ENCODE peak calls at places on chromosomes 7 and 10, in eight cellular contexts. Q is AG09309, U is choroid plexus epithelial cell, Y is fibroblast of lung, K is astrocyte, T is cardiac fibroblast, P is stomach, E is endothelial cell. W is an unnamed sample.

GRCh38 chr7:83289396-83289993 is 126.8 kb upstream of the PCLO start:
- DNase-seq in Y (no peak), U (no peak), P (no peak), K (peak), T (no peak), Q (no peak), E (no peak), W (no peak)

GRCh38 chr7:50812847-50813475 is 30.3 kb upstream of the GRB10 start:
- DNase-seq in T (peak), Y (peak), K (peak), U (peak), P (peak), Q (peak), E (no peak), W (peak)

GRCh38 chr10:5030989-5031388 is 27.3 kb upstream of the AKR1C2 start:
- DNase-seq in Q (no peak), T (no peak), U (no peak), K (no peak), P (no peak), E (no peak), Y (no peak), W (no peak)

GRCh38 chr10:103612462-103613365 is 119.2 kb downstream of the NEURL1 start:
- DNase-seq in P (no peak), K (peak), U (peak), E (no peak), Q (peak), Y (peak), T (peak), W (peak)

GRCh38 chr7:38105874-38106483 is 72.1 kb upstream of the STARD3NL start:
- DNase-seq in Y (peak), U (peak), K (peak), E (no peak), T (peak), P (no peak), Q (no peak), W (no peak)

GRCh38 chr7:22801907-22802306 is 20.7 kb downstream of the TOMM7 start:
- DNase-seq in Y (no peak), E (no peak), P (no peak), T (no peak), Q (no peak), U (no peak), K (no peak), W (no peak)

GRCh38 chr10:60480865-60481563 is 91.3 kb upstream of the ANK3 start:
- DNase-seq in T (peak), Y (peak), K (peak), Q (peak), U (peak), E (no peak), P (peak), W (peak)

GRCh38 chr10:81600185-81600584 is 274.8 kb upstream of the NRG3 start:
- DNase-seq in K (peak), Q (no peak), E (no peak), P (no peak), U (peak), T (peak), Y (peak), W (no peak)

GRCh38 chr10:110708776-110709443 is 64.8 kb downstream of the RBM20 start:
- DNase-seq in K (no peak), T (no peak), E (no peak), U (no peak), P (no peak), Q (no peak), Y (no peak), W (no peak)

GRCh38 chr10:91653214-91653875 is 20.5 kb upstream of the PPP1R3C start:
- DNase-seq in T (peak), U (peak), Q (no peak), Y (peak), K (peak), P (no peak), E (no peak), W (no peak)

GRCh38 chr10:7260412-7260900 is 150.4 kb downstream of the SFMBT2 start:
- DNase-seq in U (peak), E (peak), T (peak), P (no peak), Y (peak), K (peak), Q (peak), W (peak)

GRCh38 chr10:59625842-59626522 is 83.7 kb downstream of the SLC16A9 start:
- DNase-seq in U (peak), Y (peak), P (peak), T (peak), Q (peak), K (peak), E (peak), W (peak)

GRCh38 chr10:56104923-56105322 is 256.1 kb downstream of the ZWINT start:
- DNase-seq in P (no peak), T (no peak), Y (no peak), U (no peak), K (no peak), Q (no peak), E (no peak), W (no peak)

GRCh38 chr7:143487566-143487965 is 9.9 kb downstream of the TAS2R41 start:
- DNase-seq in K (peak), E (no peak), Q (no peak), T (peak), Y (peak), P (no peak), U (peak), W (no peak)

GRCh38 chr7:99312316-99313203 is 13.1 kb upstream of the ARPC1A start:
- DNase-seq in K (peak), T (peak), Q (no peak), E (peak), P (peak), U (peak), Y (peak), W (no peak)

GRCh38 chr7:108376206-108376605 is 80.0 kb downstream of the NRCAM start:
- DNase-seq in Q (no peak), P (no peak), T (no peak), E (no peak), U (no peak), K (no peak), Y (no peak), W (no peak)

GRCh38 chr10:101840102-101840684 is 3.4 kb downstream of the KCNIP2 start:
- DNase-seq in Y (no peak), P (no peak), E (no peak), K (no peak), T (peak), U (no peak), Q (no peak), W (no peak)

GRCh38 chr10:100347568-100348195 is 649 bp downstream of the SCD start:
- DNase-seq in Q (no peak), K (no peak), Y (peak), E (no peak), P (no peak), U (no peak), T (no peak), W (no peak)

GRCh38 chr10:12705943-12706342 is 295.6 kb downstream of the CCDC3 start:
- DNase-seq in Y (peak), P (no peak), U (no peak), T (no peak), Q (no peak), E (no peak), K (no peak), W (no peak)

GRCh38 chr10:70228503-70228902 is 4.7 kb downstream of the PPA1 start:
- DNase-seq in T (no peak), U (no peak), E (no peak), K (no peak), Y (no peak), P (no peak), Q (no peak), W (no peak)

GRCh38 chr7:79452032-79452494 is 1.4 kb downstream of the MAGI2 start:
- DNase-seq in U (peak), Y (peak), P (peak), E (peak), Q (no peak), K (peak), T (peak), W (no peak)

GRCh38 chr7:112963634-112964033 is 123.0 kb downstream of the GPR85 start:
- DNase-seq in P (no peak), U (no peak), E (no peak), T (no peak), K (no peak), Q (no peak), Y (no peak), W (no peak)

GRCh38 chr7:67105382-67105781 is 108.7 kb downstream of the TYW1 start:
- DNase-seq in E (no peak), U (peak), T (peak), P (no peak), Y (peak), K (peak), Q (peak), W (no peak)

GRCh38 chr7:32658034-32658944 is 163.0 kb downstream of the AVL9 start:
- DNase-seq in P (no peak), Y (peak), T (peak), E (no peak), Q (no peak), K (peak), U (peak), W (no peak)

GRCh38 chr7:44307301-44307900 is 18.0 kb downstream of the CAMK2B start:
- DNase-seq in P (peak), Q (no peak), T (peak), Y (peak), K (peak), U (peak), E (no peak), W (no peak)

GRCh38 chr7:128842674-128843641 is 12.8 kb downstream of the FLNC start:
- DNase-seq in Q (no peak), T (no peak), K (no peak), P (no peak), U (no peak), E (no peak), Y (no peak), W (no peak)

GRCh38 chr10:59361659-59362183 is 628 bp downstream of the FAM13C start:
- DNase-seq in U (no peak), Y (peak), Q (no peak), T (no peak), E (no peak), P (no peak), K (peak), W (no peak)

GRCh38 chr10:986137-986825 is 2.0 kb upstream of the GTPBP4 start:
- DNase-seq in T (peak), U (peak), Q (no peak), K (peak), E (no peak), Y (peak), P (peak), W (no peak)

GRCh38 chr10:57692255-57692980 is 575.3 kb downstream of the IPMK start:
- DNase-seq in U (peak), P (no peak), T (peak), Y (peak), Q (peak), E (no peak), K (peak), W (peak)

GRCh38 chr7:28621369-28621807 is 209.1 kb downstream of the CREB5 start:
- DNase-seq in T (no peak), E (no peak), Q (no peak), P (no peak), Y (no peak), K (no peak), U (no peak), W (no peak)

GRCh38 chr7:19117081-19117869 is at the start of gene TWIST1:
- DNase-seq in E (peak), P (no peak), Q (peak), U (peak), T (peak), K (peak), Y (peak), W (peak)

GRCh38 chr7:21450876-21451275 is 23.0 kb downstream of the SP4 start:
- DNase-seq in U (peak), K (no peak), T (no peak), Q (no peak), E (no peak), P (no peak), Y (no peak), W (no peak)

GRCh38 chr10:69262249-69262864 is 15.9 kb upstream of the HK1 start:
- DNase-seq in P (no peak), T (no peak), Q (no peak), U (no peak), E (no peak), Y (no peak), K (no peak), W (no peak)

GRCh38 chr10:59793924-59794323 is 40.7 kb upstream of the MRLN start:
- DNase-seq in E (no peak), P (no peak), T (peak), Y (peak), K (no peak), U (peak), Q (no peak), W (no peak)

GRCh38 chr7:20440472-20441105 is 109.9 kb downstream of the ITGB8 start:
- DNase-seq in Q (no peak), Y (peak), U (peak), T (peak), E (peak), K (no peak), P (peak), W (no peak)

GRCh38 chr7:130366561-130366960 is 13.7 kb upstream of the CPA1 start:
- DNase-seq in E (no peak), Q (no peak), K (no peak), T (no peak), Y (peak), P (no peak), U (no peak), W (no peak)

GRCh38 chr7:35258125-35258890 is 4.4 kb upstream of the TBX20 start:
- DNase-seq in U (no peak), P (no peak), T (peak), Q (no peak), E (no peak), Y (no peak), K (no peak), W (no peak)

GRCh38 chr10:110566472-110567200 is 859 bp upstream of the SMC3 start:
- DNase-seq in T (no peak), U (no peak), K (no peak), E (no peak), P (no peak), Q (no peak), Y (no peak), W (no peak)

GRCh38 chr7:116582164-116582732 is 57.4 kb downstream of the CAV1 start:
- DNase-seq in Q (no peak), P (no peak), U (peak), Y (peak), K (peak), T (peak), E (no peak), W (no peak)

GRCh38 chr10:11472158-11472753 is 139.2 kb downstream of the USP6NL start:
- DNase-seq in K (peak), T (peak), U (peak), E (peak), P (peak), Q (no peak), Y (peak), W (no peak)

DNA sequence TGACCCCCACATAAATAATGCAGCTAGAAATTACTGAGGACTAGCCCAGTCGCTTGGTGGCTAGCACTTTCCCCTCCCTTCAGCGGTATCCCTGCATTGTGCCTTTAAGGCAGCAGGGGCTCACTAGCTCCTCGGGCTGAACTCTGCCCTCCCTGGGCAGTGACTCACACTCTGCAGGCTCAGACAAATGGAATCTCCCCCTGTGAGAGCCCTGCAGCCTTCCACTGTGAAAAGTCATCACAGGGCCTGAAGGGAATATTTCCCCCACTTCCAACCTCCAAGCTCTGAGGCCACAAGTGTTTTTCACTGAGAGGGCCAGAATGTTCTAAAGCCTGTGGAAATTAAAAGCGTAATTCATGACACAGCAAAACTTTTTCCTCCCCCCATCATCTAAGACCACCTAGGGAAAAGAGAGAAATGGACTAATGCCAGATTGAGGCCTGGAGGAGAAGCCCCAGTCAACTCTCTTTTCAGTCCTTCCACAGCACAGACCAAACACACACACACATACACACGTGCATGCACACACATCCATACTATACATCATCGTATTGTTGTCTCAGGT is 93.6 kb upstream of the COL1A2 start:
- DNase-seq in K (peak), E (peak), T (peak), P (peak), Y (peak), U (peak), Q (peak), W (peak)
- TF ChIP-seq CTCF in K (no peak), E (no peak), T (peak), P (no peak), Y (peak), U (peak), Q (no peak), W (peak)

GRCh38 chr10:131862548-131862947 is 38.3 kb upstream of the PPP2R2D start:
- DNase-seq in E (no peak), K (no peak), U (no peak), T (peak), P (no peak), Q (no peak), Y (no peak), W (no peak)

GRCh38 chr10:131858118-131858515 is 42.7 kb upstream of the PPP2R2D start:
- DNase-seq in K (no peak), T (no peak), P (no peak), Y (no peak), U (no peak), Q (no peak), E (no peak), W (no peak)

GRCh38 chr10:131859341-131860020 is 41.3 kb upstream of the PPP2R2D start:
- DNase-seq in Y (no peak), T (no peak), P (no peak), E (no peak), U (no peak), Q (no peak), K (no peak), W (no peak)

GRCh38 chr10:131858583-131859340 is 42.0 kb upstream of the PPP2R2D start:
- DNase-seq in E (no peak), T (no peak), U (no peak), Y (no peak), P (no peak), K (no peak), Q (no peak), W (no peak)

DNA sequence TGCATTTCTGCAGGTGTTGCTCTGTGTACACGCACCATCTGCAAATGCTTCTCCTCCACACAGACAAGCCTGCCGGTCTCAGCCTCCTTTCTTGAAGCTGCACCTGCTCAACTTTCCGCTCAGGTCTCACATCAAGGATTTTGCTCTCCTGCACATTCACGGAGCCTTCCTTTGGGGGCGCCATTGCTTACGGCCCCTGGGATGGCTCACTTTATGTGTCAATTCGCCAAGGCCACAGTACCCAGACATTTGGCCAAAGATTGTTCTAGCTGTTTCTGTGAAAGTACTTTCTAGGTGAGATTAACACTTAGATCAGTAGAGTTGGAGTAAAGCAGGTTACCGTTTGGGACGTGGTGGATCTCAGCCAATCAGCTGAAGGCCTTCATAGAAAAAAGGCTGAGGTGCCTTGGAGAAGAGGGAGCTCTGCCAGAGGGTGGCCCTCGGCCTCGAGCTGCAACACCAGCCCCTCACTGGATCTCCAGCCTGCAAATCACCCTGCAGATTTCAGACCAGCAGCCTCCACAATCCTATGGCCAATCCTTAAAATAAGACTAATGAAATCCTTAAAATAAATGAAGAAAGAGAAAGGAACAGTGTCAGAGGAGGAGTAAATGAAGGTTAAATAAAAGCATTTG is 39.9 kb upstream of the PPP2R2D start:
- DNase-seq in T (no peak), Y (no peak), Q (no peak), P (no peak), K (no peak), E (no peak), U (no peak), W (no peak)
- TF ChIP-seq CTCF in T (no peak), Y (no peak), Q (no peak), P (no peak), K (no peak), E (no peak), U (no peak), W (no peak)

GRCh38 chr10:61682323-61682722 is 19.6 kb downstream of the CABCOCO1 start:
- DNase-seq in E (no peak), Q (no peak), T (no peak), P (no peak), K (no peak), U (peak), Y (no peak), W (no peak)
- TF ChIP-seq CTCF in E (no peak), Q (no peak), T (no peak), P (no peak), K (no peak), U (no peak), Y (no peak), W (no peak)

GRCh38 chr7:48033922-48034321 is 1.4 kb upstream of the C7orf57 start:
- DNase-seq in P (no peak), K (no peak), E (no peak), U (no peak), Y (no peak), Q (no peak), T (no peak), W (no peak)

GRCh38 chr7:48031111-48031510 is 2.2 kb upstream of the SUN3 start:
- DNase-seq in E (no peak), K (no peak), P (no peak), T (no peak), Y (no peak), Q (no peak), U (no peak), W (no peak)

GRCh38 chr7:48038815-48039496 is 3.6 kb downstream of the C7orf57 start:
- DNase-seq in Q (no peak), U (no peak), E (no peak), K (no peak), Y (no peak), T (no peak), P (no peak), W (no peak)

GRCh38 chr7:48035967-48036478 is 680 bp downstream of the C7orf57 start:
- DNase-seq in T (peak), K (peak), U (peak), P (no peak), Y (peak), E (peak), Q (no peak), W (no peak)

GRCh38 chr7:48035301-48035966 is at the start of gene C7orf57:
- DNase-seq in P (peak), E (peak), T (peak), Y (peak), U (peak), Q (no peak), K (peak), W (no peak)
- TF ChIP-seq CTCF in P (no peak), E (no peak), T (no peak), Y (no peak), U (no peak), Q (peak), K (no peak), W (peak)

DNA sequence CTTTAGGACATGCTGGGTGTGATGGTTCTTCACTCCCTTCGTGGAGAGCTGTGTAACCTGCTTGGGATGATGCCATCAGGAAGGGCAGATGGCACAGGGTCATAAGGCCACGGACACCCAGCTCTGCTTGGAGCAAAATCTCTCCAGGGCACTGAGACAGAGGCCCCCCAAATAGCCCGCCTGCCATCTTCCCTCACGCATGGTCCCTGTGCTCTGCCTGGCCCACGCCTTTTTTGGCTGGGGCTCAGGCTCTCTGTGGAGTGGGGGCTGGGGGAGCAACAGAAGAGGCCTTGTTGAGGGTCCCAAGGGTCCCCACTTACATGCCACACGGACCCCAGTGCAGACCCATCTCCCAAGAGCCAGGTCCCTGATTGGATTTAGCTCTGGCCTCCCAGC is 93.3 kb upstream of the RET start:
- DNase-seq in P (peak), U (no peak), K (no peak), T (no peak), E (no peak), Q (no peak), Y (no peak), W (no peak)
- TF ChIP-seq CTCF in P (no peak), U (no peak), K (no peak), T (no peak), E (no peak), Q (no peak), Y (no peak), W (no peak)

GRCh38 chr10:93113042-93113441 is 39.3 kb downstream of the CYP26A1 start:
- DNase-seq in Q (no peak), K (no peak), U (no peak), E (no peak), T (no peak), P (no peak), Y (no peak), W (no peak)

GRCh38 chr10:93110472-93111146 is 36.9 kb downstream of the CYP26A1 start:
- DNase-seq in P (no peak), Q (no peak), K (no peak), Y (no peak), E (no peak), T (no peak), U (no peak), W (no peak)

GRCh38 chr10:93121311-93121710 is 47.6 kb downstream of the CYP26A1 start:
- DNase-seq in U (no peak), P (no peak), K (no peak), E (no peak), T (no peak), Q (no peak), Y (no peak), W (no peak)

GRCh38 chr10:93115661-93116383 is 42.1 kb downstream of the CYP26A1 start:
- DNase-seq in Y (peak), E (peak), Q (no peak), T (peak), K (peak), U (peak), P (peak), W (no peak)
- TF ChIP-seq CTCF in Y (peak), E (peak), Q (peak), T (peak), K (peak), U (peak), P (no peak), W (peak)